ENCODE peak calls at places on chromosomes 5 and 9, in four cellular contexts. One of them, this sample, is unnamed.

GRCh38 chr5:173638126-173638525 is 21.7 kb upstream of the BOD1 start:
- DNase-seq in lower lobe of right lung: no peak
- DNase-seq in kidney: no peak
- DNase-seq in thoracic aorta: no peak
- DNase-seq in this sample: no peak

GRCh38 chr5:68122929-68123328 is 92.6 kb upstream of the PIK3R1 start:
- DNase-seq in lower lobe of right lung: no peak
- DNase-seq in thoracic aorta: no peak
- DNase-seq in kidney: no peak
- DNase-seq in this sample: no peak

GRCh38 chr5:78964889-78965288 is 20.2 kb downstream of the ARSB start:
- DNase-seq in lower lobe of right lung: no peak
- DNase-seq in kidney: no peak
- DNase-seq in thoracic aorta: no peak
- DNase-seq in this sample: no peak

GRCh38 chr5:142783601-142784291 is 13.6 kb downstream of the ARHGAP26 start:
- DNase-seq in kidney: no peak
- DNase-seq in lower lobe of right lung: no peak
- DNase-seq in thoracic aorta: no peak
- DNase-seq in this sample: no peak

GRCh38 chr5:110088676-110089436 is 399.1 kb downstream of the MAN2A1 start:
- DNase-seq in lower lobe of right lung: no peak
- DNase-seq in kidney: no peak
- DNase-seq in thoracic aorta: no peak
- DNase-seq in this sample: no peak

GRCh38 chr5:143153332-143154119 is 250.0 kb downstream of the NR3C1 start:
- DNase-seq in thoracic aorta: peak; percentile 29
- DNase-seq in kidney: peak; percentile 72
- DNase-seq in lower lobe of right lung: no peak
- DNase-seq in this sample: peak; percentile 50

GRCh38 chr9:110604101-110604710 is 24.7 kb upstream of the SVEP1 start:
- DNase-seq in thoracic aorta: no peak
- DNase-seq in kidney: no peak
- DNase-seq in lower lobe of right lung: no peak
- DNase-seq in this sample: no peak

GRCh38 chr5:108728566-108729305 is 19.0 kb upstream of the FER start:
- DNase-seq in kidney: no peak
- DNase-seq in thoracic aorta: no peak
- DNase-seq in lower lobe of right lung: no peak
- DNase-seq in this sample: no peak

GRCh38 chr9:127027694-127028093 is 94.7 kb downstream of the ANGPTL2 start:
- DNase-seq in kidney: no peak
- DNase-seq in lower lobe of right lung: no peak
- DNase-seq in thoracic aorta: no peak
- DNase-seq in this sample: no peak

GRCh38 chr9:84317563-84317962 is 23.0 kb downstream of the SLC28A3 start:
- DNase-seq in kidney: no peak
- DNase-seq in thoracic aorta: no peak
- DNase-seq in lower lobe of right lung: no peak
- DNase-seq in this sample: no peak

GRCh38 chr9:83934569-83935275 is 13.5 kb upstream of the KIF27 start:
- DNase-seq in kidney: no peak
- DNase-seq in thoracic aorta: no peak
- DNase-seq in lower lobe of right lung: no peak
- DNase-seq in this sample: no peak

GRCh38 chr9:81312346-81312745 is 377.0 kb downstream of the TLE1 start:
- DNase-seq in kidney: no peak
- DNase-seq in thoracic aorta: no peak
- DNase-seq in lower lobe of right lung: no peak
- DNase-seq in this sample: no peak

GRCh38 chr5:38872826-38873225 is 27.0 kb downstream of the OSMR start:
- DNase-seq in lower lobe of right lung: no peak
- DNase-seq in kidney: no peak
- DNase-seq in thoracic aorta: no peak
- DNase-seq in this sample: no peak

GRCh38 chr5:145347026-145347616 is 488.0 kb downstream of the PRELID2 start:
- DNase-seq in lower lobe of right lung: no peak
- DNase-seq in kidney: no peak
- DNase-seq in thoracic aorta: no peak
- DNase-seq in this sample: no peak

GRCh38 chr9:133005221-133005760 is 25.5 kb upstream of the GTF3C5 start:
- DNase-seq in thoracic aorta: no peak
- DNase-seq in kidney: peak; percentile 66
- DNase-seq in lower lobe of right lung: peak; percentile 41
- DNase-seq in this sample: no peak

GRCh38 chr5:17426104-17426739 is 71.8 kb upstream of the TAF11L2 start:
- DNase-seq in lower lobe of right lung: no peak
- DNase-seq in thoracic aorta: no peak
- DNase-seq in kidney: no peak
- DNase-seq in this sample: no peak

GRCh38 chr5:122142480-122142879 is 13.1 kb downstream of the ZNF474 start:
- DNase-seq in kidney: no peak
- DNase-seq in lower lobe of right lung: no peak
- DNase-seq in thoracic aorta: no peak
- DNase-seq in this sample: no peak

GRCh38 chr5:146751781-146752401 is 126.7 kb downstream of the PPP2R2B start:
- DNase-seq in thoracic aorta: no peak
- DNase-seq in lower lobe of right lung: no peak
- DNase-seq in kidney: no peak
- DNase-seq in this sample: no peak

GRCh38 chr5:142545653-142546322 is 140.1 kb downstream of the FGF1 start:
- DNase-seq in kidney: no peak
- DNase-seq in lower lobe of right lung: no peak
- DNase-seq in thoracic aorta: no peak
- DNase-seq in this sample: no peak

GRCh38 chr9:90057361-90057760 is 452.5 kb downstream of the GADD45G start:
- DNase-seq in lower lobe of right lung: no peak
- DNase-seq in kidney: no peak
- DNase-seq in thoracic aorta: no peak
- DNase-seq in this sample: no peak

GRCh38 chr9:74887041-74887980 is at the start of gene TRPM6:
- DNase-seq in kidney: peak; percentile 92
- DNase-seq in thoracic aorta: peak; percentile 21
- DNase-seq in lower lobe of right lung: peak; percentile 87
- DNase-seq in this sample: peak; percentile 72

GRCh38 chr5:7094626-7095025 is 301.3 kb upstream of the ADCY2 start:
- DNase-seq in lower lobe of right lung: no peak
- DNase-seq in kidney: no peak
- DNase-seq in thoracic aorta: no peak
- DNase-seq in this sample: no peak

GRCh38 chr5:14168793-14169262 is 25.7 kb downstream of the TRIO start:
- DNase-seq in kidney: no peak
- DNase-seq in lower lobe of right lung: no peak
- DNase-seq in thoracic aorta: no peak
- DNase-seq in this sample: no peak

GRCh38 chr5:147168578-147169327 is 66.1 kb upstream of the STK32A start:
- DNase-seq in thoracic aorta: no peak
- DNase-seq in lower lobe of right lung: no peak
- DNase-seq in kidney: no peak
- DNase-seq in this sample: no peak

GRCh38 chr9:93673844-93674334 is 97.5 kb downstream of the PHF2 start:
- DNase-seq in thoracic aorta: no peak
- DNase-seq in kidney: peak; percentile 61
- DNase-seq in lower lobe of right lung: no peak
- DNase-seq in this sample: peak; percentile 13

GRCh38 chr9:80605129-80605528 is 1033.4 kb downstream of the TLE4 start:
- DNase-seq in lower lobe of right lung: no peak
- DNase-seq in kidney: no peak
- DNase-seq in thoracic aorta: no peak
- DNase-seq in this sample: no peak

GRCh38 chr5:53418409-53418808 is 62.0 kb upstream of the FST start:
- DNase-seq in lower lobe of right lung: no peak
- DNase-seq in thoracic aorta: no peak
- DNase-seq in kidney: no peak
- DNase-seq in this sample: no peak

GRCh38 chr5:181186902-181187499 is 18.0 kb downstream of the TRIM7 start:
- DNase-seq in kidney: no peak
- DNase-seq in lower lobe of right lung: peak; percentile 21
- DNase-seq in thoracic aorta: no peak
- DNase-seq in this sample: no peak

GRCh38 chr9:99660191-99660636 is 161.5 kb upstream of the NR4A3 start:
- DNase-seq in thoracic aorta: no peak
- DNase-seq in kidney: no peak
- DNase-seq in lower lobe of right lung: peak; percentile 42
- DNase-seq in this sample: no peak

GRCh38 chr5:43191740-43192557 is at the start of gene NIM1K:
- DNase-seq in lower lobe of right lung: peak; percentile 71
- DNase-seq in thoracic aorta: peak; percentile 4
- DNase-seq in kidney: peak; percentile 91
- DNase-seq in this sample: peak; percentile 18
- TF ChIP-seq CTCF in lower lobe of right lung: no peak
- TF ChIP-seq CTCF in thoracic aorta: no peak
- TF ChIP-seq CTCF in kidney: no peak
- TF ChIP-seq CTCF in this sample: no peak

DNA sequence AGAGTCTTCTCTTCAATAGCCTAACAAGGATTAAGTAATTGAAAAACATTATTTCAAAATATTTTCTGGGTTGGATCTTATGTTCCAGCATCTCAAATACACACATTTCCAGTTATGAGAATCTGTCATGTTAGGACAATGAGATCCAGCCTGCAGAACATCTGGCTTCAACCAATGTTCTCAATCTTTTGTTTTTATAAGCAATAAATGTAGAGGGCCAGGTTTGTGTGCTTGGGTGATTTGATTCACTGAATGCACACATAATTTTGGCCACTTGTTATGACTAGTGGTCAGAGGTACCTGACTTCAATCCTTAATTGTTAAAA is 610.5 kb downstream of the EBF1 start:
- DNase-seq in kidney: no peak
- DNase-seq in lower lobe of right lung: no peak
- DNase-seq in thoracic aorta: no peak
- DNase-seq in this sample: no peak
- TF ChIP-seq CTCF in kidney: no peak
- TF ChIP-seq CTCF in lower lobe of right lung: no peak
- TF ChIP-seq CTCF in thoracic aorta: no peak
- TF ChIP-seq CTCF in this sample: no peak

GRCh38 chr5:61632064-61632463 is 300.0 kb downstream of the ZSWIM6 start:
- DNase-seq in thoracic aorta: no peak
- DNase-seq in lower lobe of right lung: no peak
- DNase-seq in kidney: no peak
- DNase-seq in this sample: no peak
- TF ChIP-seq CTCF in thoracic aorta: no peak
- TF ChIP-seq CTCF in lower lobe of right lung: no peak
- TF ChIP-seq CTCF in kidney: no peak
- TF ChIP-seq CTCF in this sample: no peak

DNA sequence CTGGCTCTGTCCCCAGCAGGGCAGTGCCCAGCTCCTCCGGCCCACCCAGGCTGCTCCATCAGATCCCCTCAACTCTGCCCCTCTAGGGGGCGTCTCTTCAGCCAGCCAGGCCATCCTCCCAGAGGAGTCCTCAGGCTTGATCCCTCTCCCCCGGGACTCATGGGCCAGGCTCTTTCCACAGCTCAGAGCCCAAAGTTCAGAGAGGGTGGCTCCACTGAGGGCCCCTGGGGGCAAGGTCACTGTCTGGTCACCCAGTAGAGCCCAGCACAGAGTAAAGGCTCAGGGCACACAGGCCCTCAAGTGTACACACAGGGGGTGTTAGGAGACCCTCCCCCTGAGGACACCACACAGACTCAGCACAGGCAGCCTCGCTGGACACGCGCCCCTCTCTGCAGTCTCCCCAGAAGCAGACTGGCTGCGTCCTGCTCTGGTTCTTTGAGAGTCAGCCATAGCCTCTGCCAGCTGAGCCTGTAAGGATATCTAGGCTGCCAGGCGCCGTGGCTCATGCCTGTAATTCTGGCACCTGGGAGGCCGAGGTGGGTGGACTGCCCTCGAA is 64.8 kb downstream of the PAX5 start:
- DNase-seq in thoracic aorta: no peak
- DNase-seq in kidney: no peak
- DNase-seq in lower lobe of right lung: no peak
- DNase-seq in this sample: no peak
- TF ChIP-seq CTCF in thoracic aorta: no peak
- TF ChIP-seq CTCF in kidney: no peak
- TF ChIP-seq CTCF in lower lobe of right lung: no peak
- TF ChIP-seq CTCF in this sample: no peak

GRCh38 chr5:50325237-50325832 is 115.8 kb downstream of the EMB start:
- DNase-seq in thoracic aorta: no peak
- DNase-seq in lower lobe of right lung: no peak
- DNase-seq in kidney: no peak
- DNase-seq in this sample: no peak
- TF ChIP-seq CTCF in thoracic aorta: peak; percentile 52
- TF ChIP-seq CTCF in lower lobe of right lung: peak; percentile 66
- TF ChIP-seq CTCF in kidney: peak; percentile 40
- TF ChIP-seq CTCF in this sample: peak; percentile 20

GRCh38 chr9:124870723-124871122 is 8.8 kb downstream of the ARPC5L start:
- DNase-seq in lower lobe of right lung: no peak
- DNase-seq in thoracic aorta: no peak
- DNase-seq in kidney: no peak
- DNase-seq in this sample: no peak

GRCh38 chr9:124871156-124871561 is 9.2 kb downstream of the ARPC5L start:
- DNase-seq in kidney: no peak
- DNase-seq in thoracic aorta: no peak
- DNase-seq in lower lobe of right lung: no peak
- DNase-seq in this sample: no peak

GRCh38 chr9:124869986-124870560 is 8.1 kb downstream of the ARPC5L start:
- DNase-seq in lower lobe of right lung: peak; percentile 68
- DNase-seq in kidney: peak; percentile 87
- DNase-seq in thoracic aorta: no peak
- DNase-seq in this sample: no peak

GRCh38 chr9:124869466-124869985 is 7.6 kb downstream of the ARPC5L start:
- DNase-seq in kidney: peak; percentile 87
- DNase-seq in lower lobe of right lung: no peak
- DNase-seq in thoracic aorta: no peak
- DNase-seq in this sample: no peak

DNA sequence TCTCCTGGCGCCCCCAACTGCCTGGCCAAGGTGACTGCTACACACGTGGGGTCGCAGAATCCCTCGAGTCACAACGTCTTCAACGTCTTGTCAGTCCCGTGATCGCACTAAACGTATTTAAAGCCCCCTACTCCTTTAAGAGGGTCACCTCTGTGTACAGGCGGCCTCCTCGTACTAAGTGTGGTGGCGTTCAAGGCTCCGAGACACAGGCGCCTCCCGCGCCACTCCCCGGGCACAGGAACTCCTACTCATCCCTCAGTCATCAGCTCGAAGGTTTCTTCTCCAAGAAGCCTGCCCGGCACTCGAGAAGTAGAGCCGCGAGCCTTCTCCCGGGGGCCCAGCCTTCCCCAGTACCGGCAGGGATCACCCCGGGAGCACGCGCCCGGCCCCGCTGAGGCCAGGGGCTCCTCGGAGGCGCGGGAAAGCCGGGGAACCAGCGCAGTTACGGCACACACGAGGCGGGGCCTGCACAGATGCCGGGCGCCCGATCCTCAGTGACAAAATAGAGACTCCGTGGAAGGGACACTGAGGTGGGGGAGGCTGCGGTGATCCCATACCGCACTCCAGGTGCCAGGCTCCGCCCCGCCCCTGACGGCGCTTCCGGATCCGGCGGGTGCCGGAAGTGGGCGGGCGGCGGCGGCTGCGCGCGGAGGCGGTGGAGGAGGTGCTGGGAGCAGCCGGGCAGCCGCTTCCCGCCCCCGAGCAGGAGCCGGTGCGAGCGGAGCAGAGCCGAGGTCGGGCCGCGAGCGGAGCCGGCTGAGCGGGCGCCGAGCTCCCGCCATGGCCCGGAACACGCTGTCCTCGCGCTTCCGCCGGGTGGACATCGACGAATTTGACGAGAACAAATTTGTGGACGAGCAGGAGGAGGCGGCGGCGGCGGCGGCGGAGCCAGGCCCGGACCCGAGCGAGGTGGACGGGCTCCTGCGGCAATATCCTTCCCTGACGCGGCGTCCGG is 6.9 kb downstream of the ARPC5L start:
- DNase-seq in thoracic aorta: no peak
- DNase-seq in kidney: peak; percentile 96
- DNase-seq in lower lobe of right lung: peak; percentile 91
- DNase-seq in this sample: peak; percentile 86
- TF ChIP-seq CTCF in thoracic aorta: no peak
- TF ChIP-seq CTCF in kidney: no peak
- TF ChIP-seq CTCF in lower lobe of right lung: no peak
- TF ChIP-seq CTCF in this sample: no peak

This sample was measured in breast epithelium.